ENCODE peak calls at places on chromosomes 16 and 17, in ten cellular contexts. Q, Z, G, I, E, P, D, V, K and F are unnamed samples. For H3K36me3, the result is how much of the 10 kb centered on the place peaks cover.

GRCh38 chr17:51342257-51342656 is 81.9 kb downstream of the UTP18 start:
- DNase-seq in V (no peak), P (no peak), D (no peak), I (no peak), K (no peak), Z (no peak), E (peak), Q (no peak), G (no peak), F (no peak)

GRCh38 chr17:64084086-64084939 is 45.6 kb downstream of the ERN1 start:
- DNase-seq in Q (no peak), K (no peak), D (no peak), E (peak), P (peak), I (no peak), V (peak), G (peak), Z (no peak), F (no peak)

GRCh38 chr16:35598696-35599332 is 2139.4 kb downstream of the TP53TG3F start:
- DNase-seq in I (no peak), Z (no peak), K (peak), Q (no peak), V (no peak), E (no peak), G (no peak), P (no peak), D (no peak), F (no peak)

GRCh38 chr16:86635181-86635580 is 56.8 kb downstream of the FOXL1 start:
- DNase-seq in Z (no peak), I (no peak), D (peak), V (no peak), K (no peak), E (no peak), Q (no peak), P (no peak), G (peak), F (no peak)

GRCh38 chr17:27782791-27783206 is 17.5 kb downstream of the NOS2 start:
- DNase-seq in K (no peak), Q (no peak), I (no peak), P (no peak), E (no peak), D (no peak), Z (no peak), G (no peak), V (no peak), F (no peak)

GRCh38 chr17:35299108-35299507 is 56.2 kb downstream of the SLFN5 start:
- DNase-seq in G (no peak), V (peak), E (peak), K (no peak), D (no peak), I (no peak), P (peak), Q (no peak), Z (no peak), F (no peak)

GRCh38 chr16:84851192-84852127 is 31.7 kb downstream of the CRISPLD2 start:
- DNase-seq in K (peak), Q (peak), G (peak), E (peak), P (peak), D (no peak), V (no peak), I (no peak), Z (no peak), F (no peak)

GRCh38 chr17:6577686-6578263 is 21.4 kb upstream of the PITPNM3 start:
- DNase-seq in V (no peak), G (no peak), I (no peak), Z (no peak), K (peak), P (peak), D (no peak), Q (no peak), E (peak), F (no peak)

GRCh38 chr17:45384047-45384799 is 48.4 kb downstream of the ARHGAP27 start:
- DNase-seq in Q (no peak), I (no peak), G (peak), P (no peak), D (no peak), V (no peak), E (no peak), Z (no peak), K (no peak), F (no peak)

GRCh38 chr17:7886227-7887037 is 2.2 kb upstream of the CHD3 start:
- DNase-seq in P (peak), D (peak), Z (peak), E (peak), Q (no peak), V (peak), I (no peak), G (peak), K (no peak), F (peak)
- H3K4me3 ChIP-seq in P (peak), D (peak), Z (peak), E (peak), Q (peak), V (peak), I (peak), G (peak), K (peak), F (peak)

GRCh38 chr16:30054451-30054850 is 11.1 kb upstream of the ALDOA start:
- DNase-seq in I (no peak), G (no peak), D (no peak), Q (no peak), V (no peak), P (no peak), Z (no peak), K (no peak), E (no peak), F (no peak)
- TF ChIP-seq CTCF in I (no peak), G (no peak), D (no peak), Q (no peak), V (no peak), P (no peak), Z (no peak), K (no peak), E (no peak), F (no peak)

GRCh38 chr17:44059101-44059892 is 7.2 kb downstream of the LSM12 start:
- DNase-seq in P (no peak), I (no peak), Q (no peak), G (no peak), D (no peak), Z (no peak), V (no peak), E (no peak), K (no peak), F (no peak)
- H3K36me3 ChIP-seq in P (under half), I (half or more), Q (under half), G (under half), D (under half), Z (under half), V (under half), E (under half), K (half or more), F (under half)

GRCh38 chr17:29616300-29617048 is 6.2 kb downstream of the CORO6 start:
- DNase-seq in P (no peak), V (no peak), G (no peak), K (peak), Z (no peak), I (no peak), E (no peak), D (no peak), Q (no peak), F (no peak)
- H3K4me3 ChIP-seq in P (no peak), V (no peak), G (no peak), K (no peak), Z (peak), I (peak), E (peak), D (peak), Q (peak), F (peak)

GRCh38 chr17:57894848-57895247 is 45.0 kb upstream of the MRPS23 start:
- DNase-seq in Q (no peak), V (no peak), G (no peak), K (no peak), Z (no peak), P (no peak), D (no peak), I (no peak), E (no peak), F (no peak)

GRCh38 chr17:57892146-57892819 is 42.4 kb upstream of the MRPS23 start:
- DNase-seq in D (peak), G (peak), E (peak), K (no peak), I (peak), Q (peak), Z (peak), V (peak), P (no peak), F (peak)

GRCh38 chr17:57895382-57896060 is 45.7 kb upstream of the MRPS23 start:
- DNase-seq in K (no peak), I (peak), V (peak), G (no peak), Q (no peak), E (no peak), Z (no peak), D (no peak), P (no peak), F (no peak)

GRCh38 chr17:57890857-57891232 is 41.0 kb upstream of the MRPS23 start:
- DNase-seq in Q (no peak), P (no peak), I (no peak), G (no peak), D (no peak), E (no peak), K (no peak), Z (no peak), V (no peak), F (no peak)

GRCh38 chr17:57892820-57893595 is 43.2 kb upstream of the MRPS23 start:
- DNase-seq in V (peak), E (peak), Z (peak), Q (peak), I (peak), G (peak), P (peak), D (peak), K (peak), F (peak)
- TF ChIP-seq CTCF in V (no peak), E (no peak), Z (no peak), Q (no peak), I (no peak), G (no peak), P (no peak), D (no peak), K (peak), F (no peak)

GRCh38 chr16:48292452-48292851 is 45.1 kb upstream of the ABCC11 start:
- DNase-seq in K (no peak), V (no peak), I (no peak), G (no peak), P (no peak), E (no peak), Q (no peak), Z (no peak), D (no peak), F (no peak)
- H3K36me3 ChIP-seq in K (half or more), V (under half), I (under half), G (under half), P (under half), E (under half), Q (under half), Z (under half), D (under half), F (under half)

GRCh38 chr16:716768-717325 is 1.9 kb downstream of the METRN start:
- DNase-seq in Q (no peak), V (no peak), Z (no peak), K (no peak), P (no peak), E (no peak), D (no peak), G (no peak), I (no peak), F (no peak)

GRCh38 chr16:716250-716607 is 1.3 kb downstream of the METRN start:
- DNase-seq in Q (no peak), K (no peak), I (no peak), Z (no peak), G (peak), P (no peak), E (no peak), V (peak), D (peak), F (no peak)

GRCh38 chr16:714558-715447 is at the start of gene METRN:
- DNase-seq in Q (peak), I (peak), D (peak), E (peak), K (peak), P (peak), Z (peak), V (peak), G (peak), F (peak)

GRCh38 chr16:714079-714478 is 839 bp upstream of the METRN start:
- DNase-seq in G (no peak), Q (no peak), I (no peak), D (no peak), E (peak), V (no peak), Z (no peak), K (no peak), P (no peak), F (no peak)

DNA sequence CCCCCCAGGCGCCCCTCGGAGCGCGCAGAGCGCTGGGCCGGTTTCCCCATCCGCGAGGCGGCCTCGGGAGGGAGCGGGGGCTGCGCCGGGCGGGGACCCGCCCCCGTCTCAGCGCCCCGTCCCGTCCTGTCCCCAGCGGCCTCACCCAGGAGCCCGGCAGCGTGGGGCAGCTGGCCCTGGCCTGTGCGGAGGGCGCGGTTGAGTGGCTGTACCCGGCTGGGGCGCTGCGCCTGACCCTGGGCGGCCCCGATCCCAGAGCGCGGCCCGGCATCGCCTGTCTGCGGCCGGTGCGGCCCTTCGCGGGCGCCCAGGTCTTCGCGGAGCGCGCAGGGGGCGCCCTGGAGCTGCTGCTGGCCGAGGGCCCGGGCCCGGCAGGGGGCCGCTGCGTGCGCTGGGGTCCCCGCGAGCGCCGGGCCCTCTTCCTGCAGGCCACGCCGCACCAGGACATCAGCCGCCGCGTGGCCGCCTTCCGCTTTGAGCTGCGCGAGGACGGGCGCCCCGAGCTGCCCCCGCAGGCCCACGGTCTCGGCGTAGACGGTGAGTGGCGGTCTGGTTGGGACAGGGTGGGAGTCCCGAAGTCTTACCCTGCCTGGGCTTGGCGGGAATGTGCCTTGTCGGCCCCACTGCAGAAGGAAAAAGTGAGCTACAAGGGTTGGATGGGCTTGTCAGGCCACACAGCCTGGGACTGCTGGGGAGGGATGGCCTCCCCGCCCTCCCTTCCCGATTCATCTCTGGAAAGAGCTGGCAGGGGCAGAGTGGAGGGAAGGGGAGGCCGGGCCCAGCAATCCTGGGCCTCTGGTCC is 731 bp downstream of the METRN start:
- DNase-seq in V (no peak), Z (no peak), I (peak), K (no peak), E (no peak), D (peak), P (no peak), Q (no peak), G (peak), F (no peak)
- H3K4me3 ChIP-seq in V (peak), Z (peak), I (peak), K (peak), E (peak), D (peak), P (peak), Q (peak), G (peak), F (peak)